ENCODE peak calls at places on chromosomes 1 and 21, in nine cellular contexts. F is NCI-H1092; N is NCI-H82; G is C1 segment of cervical spinal cord; Z is T47D; H is ureter; J is neural crest cell; A is tibial artery; L is effector CD4-positive, alpha-beta T cell. C is an unnamed sample.

GRCh38 chr1:88867743-88868521 is 23.4 kb downstream of the GTF2B start:
- DNase-seq in F (no peak), N (no peak), G (no peak), Z (no peak), H (no peak), J (no peak), A (no peak), L (no peak), C (no peak)

GRCh38 chr1:31628931-31629582 is 11.6 kb downstream of the HCRTR1 start:
- DNase-seq in F (no peak), N (no peak), G (no peak), Z (no peak), H (no peak), J (no peak), A (no peak), L (no peak), C (no peak)

GRCh38 chr1:213568929-213569815 is 418.6 kb upstream of the PROX1 start:
- DNase-seq in F (peak), N (no peak), G (no peak), Z (no peak), H (no peak), J (no peak), A (no peak), L (no peak), C (no peak)

GRCh38 chr1:159775716-159776115 is 5.0 kb upstream of the DUSP23 start:
- DNase-seq in F (no peak), N (peak), G (no peak), Z (no peak), H (no peak), J (no peak), A (no peak), L (no peak), C (no peak)

GRCh38 chr1:178928041-178928440 is 57.2 kb upstream of the ANGPTL1 start:
- DNase-seq in F (no peak), N (no peak), G (no peak), Z (no peak), H (no peak), J (no peak), A (no peak), L (no peak), C (no peak)

GRCh38 chr1:18197299-18197698 is 89.7 kb downstream of the IGSF21 start:
- DNase-seq in F (no peak), N (peak), G (no peak), Z (no peak), H (no peak), J (no peak), A (no peak), L (no peak), C (no peak)

GRCh38 chr21:42429856-42430255 is 26.2 kb downstream of the UBASH3A start:
- DNase-seq in F (no peak), N (no peak), G (no peak), Z (peak), H (no peak), J (no peak), A (no peak), L (no peak), C (no peak)

GRCh38 chr1:172354291-172354940 is 66.1 kb upstream of the C1orf105 start:
- DNase-seq in F (no peak), N (no peak), G (no peak), Z (no peak), H (no peak), J (no peak), A (no peak), L (no peak), C (no peak)

GRCh38 chr1:79353224-79353623 is 346.7 kb upstream of the ADGRL4 start:
- DNase-seq in F (no peak), N (peak), G (no peak), Z (peak), H (no peak), J (peak), A (peak), L (no peak), C (peak)

GRCh38 chr1:117842408-117843170 is 86.8 kb downstream of the GDAP2 start:
- DNase-seq in F (no peak), N (no peak), G (no peak), Z (no peak), H (no peak), J (no peak), A (no peak), L (no peak), C (no peak)